ENCODE peak calls at places on chromosomes 12 and 14, in five cellular contexts. E is dorsolateral prefrontal cortex; S is naive thymus-derived CD4-positive, alpha-beta T cell; A is hepatocyte; O is HCT116. T is an unnamed sample.

GRCh38 chr12:106582661-106583577 is at the start of gene RFX4:
- DNase-seq in S (no peak), E (peak), O (no peak), A (no peak), T (no peak)

GRCh38 chr14:69505338-69506240 is 21.1 kb downstream of the PLEKHD1 start:
- DNase-seq in E (no peak), S (no peak), O (peak), A (no peak), T (no peak)

GRCh38 chr12:88472775-88473174 is 107.5 kb downstream of the KITLG start:
- DNase-seq in A (no peak), E (no peak), S (no peak), O (peak), T (peak)

GRCh38 chr12:112575559-112576067 is 156.9 kb downstream of the PTPN11 start:
- DNase-seq in A (no peak), S (no peak), O (no peak), E (no peak), T (no peak)

GRCh38 chr14:95705518-95705917 is 8.4 kb downstream of the TCL1A start:
- DNase-seq in E (no peak), S (no peak), A (no peak), O (no peak), T (no peak)

GRCh38 chr12:74646831-74647230 is 109.2 kb downstream of the ATXN7L3B start:
- DNase-seq in S (no peak), O (peak), A (peak), E (no peak), T (peak)

GRCh38 chr14:44204061-44204815 is 302.8 kb downstream of the FSCB start:
- DNase-seq in E (no peak), S (no peak), O (no peak), A (no peak), T (peak)

GRCh38 chr12:54207539-54208267 is 18.9 kb upstream of the SMUG1 start:
- DNase-seq in S (peak), O (peak), A (peak), E (peak), T (peak)

GRCh38 chr14:101512396-101512695 is 48.9 kb upstream of the DIO3 start:
- DNase-seq in O (no peak), A (no peak), S (no peak), E (no peak), T (no peak)

GRCh38 chr12:92866418-92866817 is 62.7 kb downstream of the EEA1 start:
- DNase-seq in O (no peak), E (no peak), S (no peak), A (no peak), T (no peak)

GRCh38 chr12:102965281-102966155 is 8.0 kb downstream of the ASCL1 start:
- DNase-seq in A (no peak), E (peak), O (no peak), S (no peak), T (no peak)

GRCh38 chr14:69685716-69686115 is 74.3 kb downstream of the SUSD6 start:
- DNase-seq in S (no peak), O (no peak), E (peak), A (peak), T (peak)

GRCh38 chr12:101567918-101568317 is 26.9 kb upstream of the MYBPC1 start:
- DNase-seq in E (no peak), O (no peak), A (no peak), S (no peak), T (no peak)

GRCh38 chr12:23055004-23055403 is 430.0 kb downstream of the ETNK1 start:
- DNase-seq in S (no peak), A (peak), E (no peak), O (peak), T (peak)

GRCh38 chr14:77139540-77140342 is 1.9 kb downstream of the ZDHHC22 start:
- DNase-seq in O (peak), A (peak), E (peak), S (no peak), T (no peak)

GRCh38 chr12:2675776-2676175 is 119.0 kb upstream of the FKBP4 start:
- DNase-seq in O (no peak), A (no peak), S (no peak), E (no peak), T (no peak)

GRCh38 chr12:132842449-132843045 is 13.9 kb upstream of the GOLGA3 start:
- DNase-seq in S (no peak), A (no peak), E (no peak), O (no peak), T (no peak)

GRCh38 chr12:84070311-84070710 is 842.3 kb downstream of the SLC6A15 start:
- DNase-seq in O (no peak), S (no peak), E (no peak), A (no peak), T (peak)

GRCh38 chr12:54082402-54082892 is 28.8 kb downstream of the HOXC4 start:
- DNase-seq in S (peak), A (peak), E (no peak), O (no peak), T (peak)

GRCh38 chr12:46553266-46553665 is 180.7 kb upstream of the SLC38A2 start:
- DNase-seq in O (peak), A (no peak), S (no peak), E (no peak), T (peak)

GRCh38 chr14:24398943-24399801 is at the start of gene NYNRIN:
- DNase-seq in O (no peak), S (peak), E (peak), A (peak), T (peak)

GRCh38 chr14:93105362-93105761 is 10.4 kb downstream of the ITPK1 start:
- DNase-seq in E (no peak), O (no peak), S (no peak), A (no peak), T (peak)

GRCh38 chr12:20368653-20369163 is 371 bp downstream of the PDE3A start:
- DNase-seq in S (no peak), E (peak), O (no peak), A (peak), T (peak)

GRCh38 chr12:116123511-116124258 is 153.8 kb downstream of the MED13L start:
- DNase-seq in A (peak), S (no peak), E (no peak), O (no peak), T (peak)

GRCh38 chr14:51424569-51425251 is 184.7 kb downstream of the TMX1 start:
- DNase-seq in S (no peak), O (no peak), E (no peak), A (no peak), T (peak)

GRCh38 chr14:39034481-39035296 is 68.3 kb downstream of the SEC23A start:
- DNase-seq in O (no peak), E (no peak), A (peak), S (no peak), T (peak)

GRCh38 chr12:117140397-117141096 is 41.3 kb upstream of the TESC start:
- DNase-seq in E (no peak), O (no peak), S (no peak), A (no peak), T (no peak)

GRCh38 chr14:68984686-68985085 is 5.6 kb upstream of the ACTN1 start:
- DNase-seq in S (no peak), E (no peak), O (no peak), A (no peak), T (no peak)

GRCh38 chr14:105908006-105908405 is 381.6 kb downstream of the TMEM121 start:
- DNase-seq in E (no peak), S (no peak), O (no peak), A (no peak), T (no peak)

GRCh38 chr12:128801879-128802391 is 21.8 kb downstream of the SLC15A4 start:
- DNase-seq in S (no peak), A (no peak), E (no peak), O (no peak), T (peak)

GRCh38 chr14:83548061-83548839 is 1981.7 kb upstream of the FLRT2 start:
- DNase-seq in A (no peak), E (no peak), S (no peak), O (no peak), T (peak)

GRCh38 chr14:92527724-92528123 is 14.1 kb downstream of the RIN3 start:
- DNase-seq in O (no peak), A (no peak), S (no peak), E (no peak), T (no peak)

GRCh38 chr14:58667900-58668299 is 30.1 kb downstream of the DACT1 start:
- DNase-seq in S (no peak), O (no peak), A (no peak), E (no peak), T (no peak)

GRCh38 chr14:25430808-25431207 is 380.9 kb upstream of the STXBP6 start:
- DNase-seq in S (no peak), E (no peak), A (no peak), O (no peak), T (no peak)

GRCh38 chr14:63544641-63545234 is 1.6 kb upstream of the PPP2R5E start:
- DNase-seq in S (no peak), A (peak), O (no peak), E (peak), T (peak)

GRCh38 chr12:49987620-49988303 is 15.0 kb downstream of the AQP6 start:
- DNase-seq in A (no peak), E (no peak), O (no peak), S (no peak), T (no peak)

DNA sequence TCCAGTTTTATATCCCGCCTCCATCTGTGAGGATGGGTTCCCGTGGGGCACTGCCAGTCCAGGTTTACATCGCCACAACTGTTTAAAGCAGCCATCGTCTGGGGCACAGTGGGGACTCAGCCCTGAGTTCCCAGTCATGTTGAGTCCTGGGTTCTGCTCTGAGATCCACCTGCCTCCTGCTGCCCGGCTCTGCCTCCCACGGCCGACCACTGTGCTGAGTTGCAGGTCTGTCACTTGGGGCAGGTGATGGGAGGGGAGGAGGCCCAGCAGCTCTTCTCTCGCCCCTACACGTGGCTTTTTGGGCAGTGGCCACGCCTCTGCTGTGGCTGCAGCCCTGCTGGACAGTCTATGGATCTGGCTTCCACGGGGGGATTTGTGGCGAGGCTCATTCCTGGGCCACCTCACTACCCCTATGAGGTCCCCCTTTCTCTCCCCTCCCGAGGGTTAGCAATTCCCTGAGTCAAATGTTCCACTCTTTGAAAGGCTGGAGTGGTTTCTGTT is 143.0 kb downstream of the ADGRD1 start:
- DNase-seq in O (no peak), S (no peak), A (no peak), E (no peak), T (no peak)
- H3K4me3 ChIP-seq in O (no peak), S (no peak), A (no peak), E (no peak), T (no peak)

DNA sequence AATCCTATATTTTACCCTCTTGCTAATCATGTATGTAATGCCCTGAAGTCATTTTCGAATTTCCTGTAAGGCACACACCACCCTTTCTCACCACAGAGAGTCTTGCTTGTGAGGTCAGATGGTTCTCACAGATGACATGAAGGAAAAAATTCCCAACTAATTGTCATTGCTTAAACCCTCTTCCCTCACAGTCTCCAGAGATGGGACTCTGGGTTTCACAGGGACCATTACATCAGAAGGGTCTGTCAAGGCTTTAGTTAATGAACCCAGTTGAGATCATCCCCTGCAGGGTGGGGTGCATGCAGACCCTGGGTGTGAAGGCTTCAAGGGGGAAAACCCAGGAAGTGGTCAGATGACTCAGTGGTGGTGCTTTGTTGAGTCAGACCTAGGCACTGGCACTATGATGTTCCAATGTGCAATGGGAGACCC is 229.6 kb downstream of the BCAT1 start:
- DNase-seq in A (no peak), S (no peak), O (no peak), E (no peak), T (peak)
- H3K4me3 ChIP-seq in A (no peak), S (no peak), O (no peak), E (no peak), T (no peak)

DNA sequence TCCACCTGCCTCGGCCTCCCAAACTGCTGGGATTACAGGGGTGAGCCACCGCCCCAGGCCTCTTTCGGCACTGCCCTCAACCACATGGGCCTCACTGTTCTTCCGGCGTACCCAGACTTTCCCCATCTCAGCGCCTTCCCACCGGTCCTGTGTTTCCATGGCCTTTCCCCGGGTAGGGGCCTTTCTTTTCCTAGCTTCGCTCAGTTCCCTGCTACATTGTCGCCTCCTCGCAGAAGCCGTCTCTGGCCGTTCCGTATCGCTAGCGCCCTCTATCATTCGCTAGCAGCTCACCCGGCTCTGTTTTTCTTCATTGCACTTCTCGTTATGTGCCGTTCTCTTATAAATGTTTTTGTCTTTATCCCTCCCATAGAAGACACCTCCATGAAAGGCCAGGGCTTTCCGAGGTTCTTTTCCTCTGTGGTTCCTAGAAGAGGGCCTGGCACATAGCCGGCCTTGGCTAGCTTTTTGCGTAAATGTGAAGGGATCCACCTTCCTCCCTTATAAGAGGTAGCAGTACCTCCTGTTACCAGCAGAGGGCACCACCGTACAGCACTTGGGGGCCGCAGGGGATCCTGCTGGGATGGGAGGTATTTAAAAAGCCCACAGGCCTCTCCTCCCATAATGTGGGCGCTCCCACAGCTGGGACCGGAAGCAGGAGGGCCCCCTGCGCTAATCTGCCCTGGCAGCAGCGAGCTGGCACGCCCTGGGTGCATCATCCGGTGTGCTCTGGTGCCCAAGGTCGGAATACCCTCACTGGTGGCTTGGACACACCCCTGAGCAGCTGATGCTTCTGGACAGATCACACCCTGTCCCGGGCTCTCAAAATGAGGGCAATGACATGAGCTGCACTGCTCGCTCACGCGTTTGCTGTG is 18.8 kb downstream of the TAMALIN start:
- DNase-seq in O (peak), A (peak), S (peak), E (peak), T (peak)
- H3K4me3 ChIP-seq in O (peak), A (no peak), S (peak), E (peak), T (peak)

GRCh38 chr14:104220225-104221070 is 82.1 kb downstream of the KIF26A start:
- DNase-seq in E (no peak), O (no peak), S (no peak), A (no peak), T (no peak)
- H3K4me3 ChIP-seq in E (no peak), O (no peak), S (no peak), A (no peak), T (no peak)

GRCh38 chr12:57093412-57094193 is 4.7 kb downstream of the NAB2 start:
- DNase-seq in S (no peak), A (peak), E (peak), O (no peak), T (peak)
- H3K4me3 ChIP-seq in S (no peak), A (no peak), E (no peak), O (no peak), T (no peak)

T was measured in astrocyte of the spinal cord.